ENCODE peak calls at places on chromosomes 6 and 20, in eight cellular contexts. One of them, this sample, is unnamed.

GRCh38 chr6:13307508-13307995 is 20.8 kb downstream of the TBC1D7 start:
- DNase-seq in heart right ventricle: no peak
- DNase-seq in fibroblast of lung: peak; percentile 66
- DNase-seq in CD4-positive, alpha-beta memory T cell: no peak
- DNase-seq in A673: no peak
- DNase-seq in upper lobe of right lung: no peak
- DNase-seq in thyroid gland: no peak
- DNase-seq in psoas muscle: no peak
- DNase-seq in this sample: no peak

GRCh38 chr6:34332255-34333198 is 59.9 kb downstream of the NUDT3 start:
- DNase-seq in heart right ventricle: no peak
- DNase-seq in fibroblast of lung: no peak
- DNase-seq in CD4-positive, alpha-beta memory T cell: no peak
- DNase-seq in A673: no peak
- DNase-seq in upper lobe of right lung: no peak
- DNase-seq in thyroid gland: no peak
- DNase-seq in psoas muscle: no peak
- DNase-seq in this sample: no peak

GRCh38 chr20:34843421-34843820 is 18.0 kb upstream of the NCOA6 start:
- DNase-seq in heart right ventricle: no peak
- DNase-seq in fibroblast of lung: no peak
- DNase-seq in CD4-positive, alpha-beta memory T cell: no peak
- DNase-seq in A673: no peak
- DNase-seq in upper lobe of right lung: no peak
- DNase-seq in thyroid gland: no peak
- DNase-seq in psoas muscle: no peak
- DNase-seq in this sample: no peak

GRCh38 chr20:43516251-43516824 is 8.8 kb downstream of the L3MBTL1 start:
- DNase-seq in heart right ventricle: no peak
- DNase-seq in fibroblast of lung: no peak
- DNase-seq in CD4-positive, alpha-beta memory T cell: no peak
- DNase-seq in A673: no peak
- DNase-seq in upper lobe of right lung: no peak
- DNase-seq in thyroid gland: no peak
- DNase-seq in psoas muscle: no peak
- DNase-seq in this sample: no peak

GRCh38 chr6:107806675-107807074 is 17.4 kb downstream of the SCML4 start:
- DNase-seq in heart right ventricle: no peak
- DNase-seq in fibroblast of lung: no peak
- DNase-seq in CD4-positive, alpha-beta memory T cell: no peak
- DNase-seq in A673: no peak
- DNase-seq in upper lobe of right lung: no peak
- DNase-seq in thyroid gland: no peak
- DNase-seq in psoas muscle: no peak
- DNase-seq in this sample: no peak

GRCh38 chr6:54778731-54779130 is 67.8 kb upstream of the FAM83B start:
- DNase-seq in heart right ventricle: no peak
- DNase-seq in fibroblast of lung: no peak
- DNase-seq in CD4-positive, alpha-beta memory T cell: no peak
- DNase-seq in A673: no peak
- DNase-seq in upper lobe of right lung: no peak
- DNase-seq in thyroid gland: no peak
- DNase-seq in psoas muscle: no peak
- DNase-seq in this sample: no peak

GRCh38 chr6:26020983-26021349 is 58.4 kb downstream of the TRIM38 start:
- DNase-seq in heart right ventricle: peak; percentile 54
- DNase-seq in fibroblast of lung: peak; percentile 75
- DNase-seq in CD4-positive, alpha-beta memory T cell: no peak
- DNase-seq in A673: no peak
- DNase-seq in upper lobe of right lung: peak; percentile 84
- DNase-seq in thyroid gland: peak; percentile 61
- DNase-seq in psoas muscle: peak; percentile 62
- DNase-seq in this sample: peak; percentile 45

GRCh38 chr6:18039481-18039880 is 52.0 kb upstream of the KIF13A start:
- DNase-seq in heart right ventricle: no peak
- DNase-seq in fibroblast of lung: peak; percentile 49
- DNase-seq in CD4-positive, alpha-beta memory T cell: no peak
- DNase-seq in A673: no peak
- DNase-seq in upper lobe of right lung: no peak
- DNase-seq in thyroid gland: no peak
- DNase-seq in psoas muscle: no peak
- DNase-seq in this sample: no peak

GRCh38 chr6:83613378-83613777 is 95.5 kb downstream of the SNAP91 start:
- DNase-seq in heart right ventricle: no peak
- DNase-seq in fibroblast of lung: peak; percentile 1
- DNase-seq in CD4-positive, alpha-beta memory T cell: no peak
- DNase-seq in A673: no peak
- DNase-seq in upper lobe of right lung: no peak
- DNase-seq in thyroid gland: no peak
- DNase-seq in psoas muscle: no peak
- DNase-seq in this sample: no peak

GRCh38 chr6:85464260-85464644 is 14.4 kb downstream of the NT5E start:
- DNase-seq in heart right ventricle: no peak
- DNase-seq in fibroblast of lung: peak; percentile 99
- DNase-seq in CD4-positive, alpha-beta memory T cell: no peak
- DNase-seq in A673: peak; percentile 96
- DNase-seq in upper lobe of right lung: no peak
- DNase-seq in thyroid gland: no peak
- DNase-seq in psoas muscle: peak; percentile 22
- DNase-seq in this sample: no peak

GRCh38 chr6:130852844-130853554 is 25.8 kb downstream of the SMLR1 start:
- DNase-seq in heart right ventricle: no peak
- DNase-seq in fibroblast of lung: peak; percentile 45
- DNase-seq in CD4-positive, alpha-beta memory T cell: no peak
- DNase-seq in A673: no peak
- DNase-seq in upper lobe of right lung: no peak
- DNase-seq in thyroid gland: no peak
- DNase-seq in psoas muscle: no peak
- DNase-seq in this sample: no peak

GRCh38 chr20:8723296-8723695 is 345.6 kb upstream of the PLCB4 start:
- DNase-seq in heart right ventricle: no peak
- DNase-seq in fibroblast of lung: no peak
- DNase-seq in CD4-positive, alpha-beta memory T cell: no peak
- DNase-seq in A673: no peak
- DNase-seq in upper lobe of right lung: no peak
- DNase-seq in thyroid gland: no peak
- DNase-seq in psoas muscle: no peak
- DNase-seq in this sample: no peak

GRCh38 chr6:82441047-82441770 is 77.6 kb downstream of the TPBG start:
- DNase-seq in heart right ventricle: no peak
- DNase-seq in fibroblast of lung: no peak
- DNase-seq in CD4-positive, alpha-beta memory T cell: no peak
- DNase-seq in A673: peak; percentile 94
- DNase-seq in upper lobe of right lung: no peak
- DNase-seq in thyroid gland: no peak
- DNase-seq in psoas muscle: no peak
- DNase-seq in this sample: no peak

GRCh38 chr6:113540491-113540890 is 316.7 kb upstream of the MARCKS start:
- DNase-seq in heart right ventricle: no peak
- DNase-seq in fibroblast of lung: peak; percentile 73
- DNase-seq in CD4-positive, alpha-beta memory T cell: no peak
- DNase-seq in A673: no peak
- DNase-seq in upper lobe of right lung: no peak
- DNase-seq in thyroid gland: no peak
- DNase-seq in psoas muscle: no peak
- DNase-seq in this sample: no peak

GRCh38 chr6:111361648-111362047 is 121.4 kb downstream of the REV3L start:
- DNase-seq in heart right ventricle: no peak
- DNase-seq in fibroblast of lung: peak; percentile 35
- DNase-seq in CD4-positive, alpha-beta memory T cell: no peak
- DNase-seq in A673: peak; percentile 67
- DNase-seq in upper lobe of right lung: no peak
- DNase-seq in thyroid gland: peak; percentile 37
- DNase-seq in psoas muscle: no peak
- DNase-seq in this sample: no peak

GRCh38 chr20:48785256-48785655 is 42.5 kb downstream of the PREX1 start:
- DNase-seq in heart right ventricle: no peak
- DNase-seq in fibroblast of lung: no peak
- DNase-seq in CD4-positive, alpha-beta memory T cell: no peak
- DNase-seq in A673: no peak
- DNase-seq in upper lobe of right lung: peak; percentile 32
- DNase-seq in thyroid gland: no peak
- DNase-seq in psoas muscle: no peak
- DNase-seq in this sample: no peak
- H3K4me1 ChIP-seq in heart right ventricle: peaks cover 12% of the 10 kb centered on the region
- H3K4me1 ChIP-seq in fibroblast of lung: no peaks in the 10 kb centered on the region
- H3K4me1 ChIP-seq in CD4-positive, alpha-beta memory T cell: peaks cover 100% of the 10 kb centered on the region
- H3K4me1 ChIP-seq in A673: peaks cover 66% of the 10 kb centered on the region
- H3K4me1 ChIP-seq in upper lobe of right lung: peaks cover 36% of the 10 kb centered on the region
- H3K4me1 ChIP-seq in thyroid gland: peaks cover under 1% of the 10 kb centered on the region
- H3K4me1 ChIP-seq in psoas muscle: no peaks in the 10 kb centered on the region
- H3K4me1 ChIP-seq in this sample: no peaks in the 10 kb centered on the region

GRCh38 chr6:43929511-43929910 is 159.5 kb downstream of the VEGFA start:
- DNase-seq in heart right ventricle: no peak
- DNase-seq in fibroblast of lung: no peak
- DNase-seq in CD4-positive, alpha-beta memory T cell: no peak
- DNase-seq in A673: no peak
- DNase-seq in upper lobe of right lung: peak; percentile 52
- DNase-seq in thyroid gland: no peak
- DNase-seq in psoas muscle: no peak
- DNase-seq in this sample: no peak
- H3K27me3 ChIP-seq in heart right ventricle: no peaks in the 10 kb centered on the region
- H3K27me3 ChIP-seq in fibroblast of lung: no peaks in the 10 kb centered on the region
- H3K27me3 ChIP-seq in CD4-positive, alpha-beta memory T cell: no peaks in the 10 kb centered on the region
- H3K27me3 ChIP-seq in A673: no peaks in the 10 kb centered on the region
- H3K27me3 ChIP-seq in upper lobe of right lung: no peaks in the 10 kb centered on the region
- H3K27me3 ChIP-seq in thyroid gland: no peaks in the 10 kb centered on the region
- H3K27me3 ChIP-seq in psoas muscle: no peaks in the 10 kb centered on the region
- H3K27me3 ChIP-seq in this sample: no peaks in the 10 kb centered on the region

GRCh38 chr6:139175389-139175788 is 40.5 kb downstream of the HECA start:
- DNase-seq in heart right ventricle: no peak
- DNase-seq in fibroblast of lung: no peak
- DNase-seq in CD4-positive, alpha-beta memory T cell: no peak
- DNase-seq in A673: no peak
- DNase-seq in upper lobe of right lung: no peak
- DNase-seq in thyroid gland: no peak
- DNase-seq in psoas muscle: no peak
- DNase-seq in this sample: no peak

GRCh38 chr6:139172567-139172966 is 37.7 kb downstream of the HECA start:
- DNase-seq in heart right ventricle: no peak
- DNase-seq in fibroblast of lung: no peak
- DNase-seq in CD4-positive, alpha-beta memory T cell: no peak
- DNase-seq in A673: no peak
- DNase-seq in upper lobe of right lung: no peak
- DNase-seq in thyroid gland: no peak
- DNase-seq in psoas muscle: no peak
- DNase-seq in this sample: no peak

GRCh38 chr6:139173172-139173571 is 38.3 kb downstream of the HECA start:
- DNase-seq in heart right ventricle: no peak
- DNase-seq in fibroblast of lung: no peak
- DNase-seq in CD4-positive, alpha-beta memory T cell: no peak
- DNase-seq in A673: no peak
- DNase-seq in upper lobe of right lung: no peak
- DNase-seq in thyroid gland: no peak
- DNase-seq in psoas muscle: no peak
- DNase-seq in this sample: no peak

GRCh38 chr6:139172151-139172550 is 37.3 kb downstream of the HECA start:
- DNase-seq in heart right ventricle: no peak
- DNase-seq in fibroblast of lung: no peak
- DNase-seq in CD4-positive, alpha-beta memory T cell: no peak
- DNase-seq in A673: no peak
- DNase-seq in upper lobe of right lung: no peak
- DNase-seq in thyroid gland: no peak
- DNase-seq in psoas muscle: no peak
- DNase-seq in this sample: no peak

GRCh38 chr6:139173822-139174221 is 38.9 kb downstream of the HECA start:
- DNase-seq in heart right ventricle: no peak
- DNase-seq in fibroblast of lung: no peak
- DNase-seq in CD4-positive, alpha-beta memory T cell: no peak
- DNase-seq in A673: no peak
- DNase-seq in upper lobe of right lung: no peak
- DNase-seq in thyroid gland: no peak
- DNase-seq in psoas muscle: no peak
- DNase-seq in this sample: no peak
- H3K4me1 ChIP-seq in heart right ventricle: peaks cover 21% of the 10 kb centered on the region
- H3K4me1 ChIP-seq in fibroblast of lung: no peaks in the 10 kb centered on the region
- H3K4me1 ChIP-seq in CD4-positive, alpha-beta memory T cell: peaks cover 94% of the 10 kb centered on the region
- H3K4me1 ChIP-seq in A673: no peaks in the 10 kb centered on the region
- H3K4me1 ChIP-seq in upper lobe of right lung: no peaks in the 10 kb centered on the region
- H3K4me1 ChIP-seq in thyroid gland: no peaks in the 10 kb centered on the region
- H3K4me1 ChIP-seq in psoas muscle: no peaks in the 10 kb centered on the region
- H3K4me1 ChIP-seq in this sample: no peaks in the 10 kb centered on the region

DNA sequence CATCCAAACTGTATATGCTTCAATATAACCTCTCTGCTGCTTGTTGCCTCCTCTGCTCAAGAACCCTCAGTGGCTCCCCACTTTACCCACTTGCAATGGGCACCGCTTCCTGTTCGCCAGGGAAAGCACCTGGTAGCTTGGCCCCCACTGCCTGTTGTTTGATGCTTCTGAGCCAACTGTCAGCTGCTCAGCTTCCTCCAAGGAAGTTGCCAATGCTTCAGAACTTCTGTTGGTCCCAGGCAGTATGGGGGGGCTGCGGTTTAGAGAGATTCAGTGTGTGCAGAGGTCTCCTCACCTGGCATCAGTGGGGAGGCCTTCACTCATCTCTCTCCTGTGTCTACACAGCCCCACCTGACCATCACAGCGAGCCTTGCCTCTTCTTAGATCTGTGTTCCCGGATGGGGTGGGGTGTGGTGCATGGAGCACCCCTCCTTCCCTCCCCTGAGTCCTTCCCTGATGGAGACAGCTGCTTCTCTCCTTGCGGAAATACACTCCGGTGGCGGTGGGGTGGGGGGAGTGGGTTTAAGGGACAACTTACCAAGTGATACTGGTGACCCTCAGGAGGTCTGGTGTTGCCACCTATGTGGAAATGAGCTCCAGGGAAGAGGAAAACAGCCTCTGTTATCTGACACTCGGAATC is 308.1 kb downstream of the CDH26 start:
- DNase-seq in heart right ventricle: no peak
- DNase-seq in fibroblast of lung: no peak
- DNase-seq in CD4-positive, alpha-beta memory T cell: no peak
- DNase-seq in A673: no peak
- DNase-seq in upper lobe of right lung: no peak
- DNase-seq in thyroid gland: no peak
- DNase-seq in psoas muscle: no peak
- DNase-seq in this sample: no peak
- H3K27me3 ChIP-seq in heart right ventricle: peaks cover 4% of the 10 kb centered on the region
- H3K27me3 ChIP-seq in fibroblast of lung: no peaks in the 10 kb centered on the region
- H3K27me3 ChIP-seq in CD4-positive, alpha-beta memory T cell: no peaks in the 10 kb centered on the region
- H3K27me3 ChIP-seq in A673: peaks cover 6% of the 10 kb centered on the region
- H3K27me3 ChIP-seq in upper lobe of right lung: no peaks in the 10 kb centered on the region
- H3K27me3 ChIP-seq in thyroid gland: no peaks in the 10 kb centered on the region
- H3K27me3 ChIP-seq in psoas muscle: no peaks in the 10 kb centered on the region
- H3K27me3 ChIP-seq in this sample: no peaks in the 10 kb centered on the region

This sample was measured in prostate gland.